ENCODE peak calls at places on chromosomes 16 and 17, in six cellular contexts. Z is dorsolateral prefrontal cortex, Q is thoracic aorta, J is nephron progenitor cell, K is activated B cell treated with CpG ODN at 0.5 μM for 24 hours, C is AG10803. T is an unnamed sample.

GRCh38 chr17:64773836-64774761 is 112.0 kb upstream of the SMURF2 start:
- DNase-seq in Z (no peak), Q (no peak), J (peak), K (no peak), C (peak), T (no peak)

GRCh38 chr16:23125277-23125676 is 24.0 kb downstream of the USP31 start:
- DNase-seq in Z (no peak), Q (no peak), J (peak), K (no peak), C (no peak), T (no peak)

GRCh38 chr16:4825196-4825595 is 21.9 kb downstream of the GLYR1 start:
- DNase-seq in Z (no peak), Q (no peak), J (no peak), K (no peak), C (no peak), T (no peak)

GRCh38 chr17:47188266-47188665 is 829 bp downstream of the CDC27 start:
- DNase-seq in Z (no peak), Q (no peak), J (no peak), K (no peak), C (peak), T (no peak)

GRCh38 chr16:84942786-84943185 is 68.5 kb downstream of the ZDHHC7 start:
- DNase-seq in Z (no peak), Q (no peak), J (no peak), K (no peak), C (peak), T (no peak)

GRCh38 chr16:35215287-35215686 is 1755.9 kb downstream of the TP53TG3F start:
- DNase-seq in Z (no peak), Q (no peak), J (no peak), K (no peak), C (no peak), T (no peak)

GRCh38 chr17:72651988-72652387 is 440.5 kb downstream of the SLC39A11 start:
- DNase-seq in Z (no peak), Q (no peak), J (no peak), K (no peak), C (no peak), T (no peak)

GRCh38 chr17:33874617-33875060 is 380.4 kb upstream of the CCL2 start:
- DNase-seq in Z (no peak), Q (no peak), J (no peak), K (no peak), C (no peak), T (no peak)

GRCh38 chr16:68227850-68228553 is 7.9 kb downstream of the ESRP2 start:
- DNase-seq in Z (peak), Q (no peak), J (no peak), K (no peak), C (no peak), T (no peak)

GRCh38 chr16:4213721-4214120 is 28.2 kb downstream of the SRL start:
- DNase-seq in Z (no peak), Q (no peak), J (no peak), K (no peak), C (peak), T (no peak)

GRCh38 chr16:1196494-1196893 is 28.6 kb downstream of the TPSG1 start:
- DNase-seq in Z (no peak), Q (no peak), J (no peak), K (no peak), C (no peak), T (no peak)

GRCh38 chr17:29613371-29613837 is 9.3 kb downstream of the CORO6 start:
- DNase-seq in Z (peak), Q (peak), J (peak), K (peak), C (peak), T (no peak)

GRCh38 chr17:7282752-7283321 is 1.3 kb downstream of the SLC2A4 start:
- DNase-seq in Z (no peak), Q (no peak), J (no peak), K (no peak), C (no peak), T (peak)

GRCh38 chr16:50151744-50152143 is 1.4 kb upstream of the TENT4B start:
- DNase-seq in Z (no peak), Q (no peak), J (no peak), K (no peak), C (no peak), T (no peak)

GRCh38 chr17:45164734-45165269 is 3.1 kb downstream of the HEXIM2 start:
- DNase-seq in Z (no peak), Q (no peak), J (no peak), K (no peak), C (no peak), T (no peak)

GRCh38 chr17:45144199-45145034 is 3.9 kb upstream of the HEXIM1 start:
- DNase-seq in Z (peak), Q (no peak), J (no peak), K (peak), C (peak), T (no peak)

GRCh38 chr16:69706256-69706974 is 19.9 kb downstream of the NQO1 start:
- DNase-seq in Z (no peak), Q (no peak), J (no peak), K (no peak), C (peak), T (no peak)

GRCh38 chr17:19410875-19411291 is at the start of gene RNF112:
- DNase-seq in Z (peak), Q (no peak), J (no peak), K (no peak), C (peak), T (no peak)

GRCh38 chr16:17305694-17306093 is 165.1 kb downstream of the XYLT1 start:
- DNase-seq in Z (no peak), Q (no peak), J (no peak), K (no peak), C (no peak), T (no peak)

GRCh38 chr16:55437627-55438026 is 41.4 kb upstream of the MMP2 start:
- DNase-seq in Z (no peak), Q (no peak), J (no peak), K (no peak), C (peak), T (no peak)

GRCh38 chr16:49620158-49620867 is 235.6 kb downstream of the ZNF423 start:
- DNase-seq in Z (no peak), Q (peak), J (no peak), K (no peak), C (peak), T (no peak)

GRCh38 chr17:4599505-4600281 is 15.4 kb downstream of the SMTNL2 start:
- DNase-seq in Z (peak), Q (no peak), J (peak), K (no peak), C (no peak), T (no peak)

GRCh38 chr17:35011671-35012216 is 31.4 kb downstream of the LIG3 start:
- DNase-seq in Z (no peak), Q (no peak), J (peak), K (no peak), C (no peak), T (no peak)

GRCh38 chr17:36135465-36135864 is 31.8 kb downstream of the CCL4 start:
- DNase-seq in Z (no peak), Q (no peak), J (no peak), K (no peak), C (no peak), T (no peak)

GRCh38 chr17:7903154-7904103 is 12.7 kb downstream of the RNF227 start:
- DNase-seq in Z (no peak), Q (no peak), J (no peak), K (no peak), C (no peak), T (no peak)

GRCh38 chr16:85586360-85587145 is 26.6 kb upstream of the GSE1 start:
- DNase-seq in Z (peak), Q (no peak), J (peak), K (no peak), C (peak), T (no peak)

DNA sequence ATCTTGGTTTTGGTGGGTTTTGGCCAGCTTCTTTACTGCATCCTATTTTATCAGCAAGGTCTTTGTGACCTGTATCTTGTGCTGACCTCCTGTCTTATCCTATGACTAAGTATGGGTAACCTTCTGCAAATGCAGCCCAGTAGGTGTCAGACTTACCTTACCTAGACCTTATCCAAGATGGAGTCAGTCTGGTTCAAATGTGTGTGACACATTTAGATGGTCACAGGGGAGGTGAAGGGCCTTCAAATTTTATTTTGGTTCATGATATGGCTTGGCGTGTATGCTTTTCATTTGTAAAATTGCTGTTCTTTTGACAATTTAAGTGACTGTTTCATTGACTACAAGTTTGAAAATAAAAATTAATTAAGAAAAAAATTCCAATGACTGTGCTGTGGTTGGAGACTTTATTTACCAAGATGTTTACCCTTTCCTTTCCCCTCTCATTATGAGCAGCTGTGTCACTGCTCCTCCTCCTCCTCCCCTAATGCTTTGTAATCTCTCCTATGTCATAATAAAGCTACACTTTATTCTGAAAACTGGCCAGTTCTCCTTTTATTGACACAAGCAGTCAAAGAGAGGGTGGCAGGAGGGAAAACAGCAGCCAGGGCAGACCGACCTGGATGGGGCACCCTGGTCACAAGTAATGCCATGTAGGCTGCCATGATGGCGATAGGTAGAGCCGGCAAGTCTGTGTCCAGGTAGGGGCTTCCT is 49.4 kb downstream of the TNFRSF13B start:
- DNase-seq in Z (no peak), Q (no peak), J (no peak), K (no peak), C (no peak), T (no peak)
- TF ChIP-seq CTCF in Z (no peak), Q (no peak), J (no peak), K (no peak), C (no peak), T (no peak)

GRCh38 chr17:75393523-75394331 is 11.8 kb downstream of the GRB2 start:
- DNase-seq in Z (peak), Q (peak), J (peak), K (peak), C (peak), T (peak)
- TF ChIP-seq CTCF in Z (peak), Q (peak), J (no peak), K (no peak), C (peak), T (no peak)

GRCh38 chr16:56851671-56852400 is 13.2 kb upstream of the SLC12A3 start:
- DNase-seq in Z (no peak), Q (no peak), J (no peak), K (no peak), C (peak), T (no peak)
- TF ChIP-seq CTCF in Z (peak), Q (peak), J (peak), K (no peak), C (peak), T (peak)

GRCh38 chr17:9004132-9004960 is 17.0 kb upstream of the NTN1 start:
- DNase-seq in Z (no peak), Q (no peak), J (peak), K (no peak), C (no peak), T (no peak)
- TF ChIP-seq CTCF in Z (no peak), Q (no peak), J (peak), K (no peak), C (no peak), T (no peak)

GRCh38 chr16:87391324-87391949 is 699 bp upstream of the MAP1LC3B start:
- DNase-seq in Z (no peak), Q (no peak), J (peak), K (no peak), C (peak), T (no peak)

GRCh38 chr16:87392823-87393679 is 915 bp downstream of the MAP1LC3B start:
- DNase-seq in Z (peak), Q (no peak), J (peak), K (peak), C (peak), T (no peak)

GRCh38 chr16:87393680-87394055 is 1.5 kb downstream of the MAP1LC3B start:
- DNase-seq in Z (no peak), Q (no peak), J (no peak), K (no peak), C (no peak), T (no peak)

GRCh38 chr16:87390641-87391323 is 1.4 kb upstream of the MAP1LC3B start:
- DNase-seq in Z (no peak), Q (no peak), J (no peak), K (no peak), C (no peak), T (no peak)

GRCh38 chr16:87391950-87392822 is at the start of gene MAP1LC3B:
- DNase-seq in Z (peak), Q (peak), J (peak), K (peak), C (peak), T (peak)
- TF ChIP-seq CTCF in Z (no peak), Q (no peak), J (no peak), K (no peak), C (no peak), T (no peak)

DNA sequence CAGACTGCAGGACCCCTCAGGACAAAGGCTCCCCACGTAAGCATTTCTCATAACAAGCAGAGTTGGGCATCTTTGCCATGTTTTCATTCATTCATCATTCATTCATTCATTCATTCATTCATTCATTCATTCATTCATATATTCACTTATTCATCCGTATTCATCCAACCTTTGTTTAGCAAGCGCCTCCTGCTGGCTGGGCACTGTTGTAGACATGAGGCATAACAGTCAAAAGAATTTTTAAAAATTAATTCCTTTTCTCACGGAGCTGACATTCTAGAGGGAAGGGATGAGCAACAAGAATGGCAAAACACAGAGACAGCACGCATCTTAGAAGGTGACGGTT is 351.7 kb upstream of the TNRC6C start:
- DNase-seq in Z (no peak), Q (no peak), J (no peak), K (no peak), C (no peak), T (no peak)
- TF ChIP-seq CTCF in Z (peak), Q (no peak), J (no peak), K (no peak), C (peak), T (peak)

GRCh38 chr16:28882476-28883180 is 4.3 kb downstream of the ATP2A1 start:
- DNase-seq in Z (no peak), Q (no peak), J (peak), K (no peak), C (no peak), T (no peak)
- TF ChIP-seq CTCF in Z (no peak), Q (no peak), J (no peak), K (no peak), C (no peak), T (no peak)